ENCODE peak calls at places on chromosomes 3 and 15, in ten cellular contexts. One of them, this sample, is unnamed.

GRCh38 chr3:180409170-180409569 is 192.8 kb upstream of the TTC14 start:
- DNase-seq in astrocyte of the spinal cord: no peak
- DNase-seq in breast epithelium: no peak
- DNase-seq in D721Med: no peak
- DNase-seq in brain microvascular endothelial cell: no peak
- DNase-seq in bronchial epithelial cell: peak
- DNase-seq in endothelial cell: no peak
- DNase-seq in natural killer cell: no peak
- DNase-seq in IMR-90: no peak
- DNase-seq in lower lobe of right lung: no peak
- DNase-seq in this sample: no peak

GRCh38 chr15:34853001-34853758 is 57.8 kb upstream of the ACTC1 start:
- DNase-seq in endothelial cell: no peak
- DNase-seq in bronchial epithelial cell: peak
- DNase-seq in breast epithelium: no peak
- DNase-seq in natural killer cell: no peak
- DNase-seq in D721Med: no peak
- DNase-seq in IMR-90: peak
- DNase-seq in astrocyte of the spinal cord: peak
- DNase-seq in lower lobe of right lung: no peak
- DNase-seq in brain microvascular endothelial cell: no peak
- DNase-seq in this sample: no peak

GRCh38 chr3:152021951-152022461 is 148.6 kb downstream of the SUCNR1 start:
- DNase-seq in endothelial cell: no peak
- DNase-seq in breast epithelium: peak
- DNase-seq in lower lobe of right lung: peak
- DNase-seq in IMR-90: peak
- DNase-seq in D721Med: no peak
- DNase-seq in astrocyte of the spinal cord: peak
- DNase-seq in bronchial epithelial cell: peak
- DNase-seq in brain microvascular endothelial cell: peak
- DNase-seq in natural killer cell: no peak
- DNase-seq in this sample: no peak

GRCh38 chr3:141055536-141056445 is 4.6 kb downstream of the SPSB4 start:
- DNase-seq in endothelial cell: no peak
- DNase-seq in brain microvascular endothelial cell: no peak
- DNase-seq in D721Med: no peak
- DNase-seq in breast epithelium: no peak
- DNase-seq in astrocyte of the spinal cord: no peak
- DNase-seq in lower lobe of right lung: no peak
- DNase-seq in natural killer cell: no peak
- DNase-seq in IMR-90: no peak
- DNase-seq in bronchial epithelial cell: no peak
- DNase-seq in this sample: no peak

GRCh38 chr3:8529197-8529637 is 27.6 kb downstream of the LMCD1 start:
- DNase-seq in IMR-90: peak
- DNase-seq in astrocyte of the spinal cord: peak
- DNase-seq in bronchial epithelial cell: no peak
- DNase-seq in brain microvascular endothelial cell: peak
- DNase-seq in natural killer cell: no peak
- DNase-seq in lower lobe of right lung: no peak
- DNase-seq in endothelial cell: no peak
- DNase-seq in D721Med: no peak
- DNase-seq in breast epithelium: no peak
- DNase-seq in this sample: no peak

GRCh38 chr3:49028673-49029562 is at the start of gene IMPDH2:
- DNase-seq in lower lobe of right lung: peak
- DNase-seq in IMR-90: peak
- DNase-seq in D721Med: no peak
- DNase-seq in bronchial epithelial cell: peak
- DNase-seq in natural killer cell: peak
- DNase-seq in brain microvascular endothelial cell: peak
- DNase-seq in breast epithelium: peak
- DNase-seq in astrocyte of the spinal cord: peak
- DNase-seq in endothelial cell: peak
- DNase-seq in this sample: peak

GRCh38 chr3:54874816-54875556 is 52.9 kb downstream of the LRTM1 start:
- DNase-seq in astrocyte of the spinal cord: no peak
- DNase-seq in brain microvascular endothelial cell: no peak
- DNase-seq in lower lobe of right lung: no peak
- DNase-seq in bronchial epithelial cell: no peak
- DNase-seq in breast epithelium: no peak
- DNase-seq in IMR-90: no peak
- DNase-seq in natural killer cell: no peak
- DNase-seq in endothelial cell: no peak
- DNase-seq in D721Med: no peak
- DNase-seq in this sample: no peak

GRCh38 chr3:157755254-157755653 is 252.0 kb upstream of the VEPH1 start:
- DNase-seq in D721Med: no peak
- DNase-seq in bronchial epithelial cell: no peak
- DNase-seq in endothelial cell: no peak
- DNase-seq in lower lobe of right lung: no peak
- DNase-seq in breast epithelium: no peak
- DNase-seq in brain microvascular endothelial cell: no peak
- DNase-seq in natural killer cell: no peak
- DNase-seq in astrocyte of the spinal cord: no peak
- DNase-seq in IMR-90: no peak
- DNase-seq in this sample: no peak

GRCh38 chr15:62392411-62392810 is 227.3 kb upstream of the C2CD4B start:
- DNase-seq in lower lobe of right lung: no peak
- DNase-seq in brain microvascular endothelial cell: peak
- DNase-seq in natural killer cell: no peak
- DNase-seq in bronchial epithelial cell: no peak
- DNase-seq in breast epithelium: no peak
- DNase-seq in D721Med: no peak
- DNase-seq in astrocyte of the spinal cord: peak
- DNase-seq in endothelial cell: peak
- DNase-seq in IMR-90: peak
- DNase-seq in this sample: no peak

GRCh38 chr3:123508176-123508575 is 59.3 kb upstream of the ADCY5 start:
- DNase-seq in endothelial cell: no peak
- DNase-seq in breast epithelium: no peak
- DNase-seq in lower lobe of right lung: no peak
- DNase-seq in natural killer cell: no peak
- DNase-seq in IMR-90: no peak
- DNase-seq in brain microvascular endothelial cell: no peak
- DNase-seq in bronchial epithelial cell: no peak
- DNase-seq in D721Med: no peak
- DNase-seq in astrocyte of the spinal cord: no peak
- DNase-seq in this sample: no peak

GRCh38 chr3:150763841-150764483 is 993 bp upstream of the SIAH2 start:
- DNase-seq in natural killer cell: peak
- DNase-seq in IMR-90: peak
- DNase-seq in endothelial cell: peak
- DNase-seq in astrocyte of the spinal cord: no peak
- DNase-seq in lower lobe of right lung: peak
- DNase-seq in brain microvascular endothelial cell: no peak
- DNase-seq in D721Med: no peak
- DNase-seq in bronchial epithelial cell: peak
- DNase-seq in breast epithelium: peak
- DNase-seq in this sample: no peak

GRCh38 chr15:52658955-52659354 is 20.2 kb downstream of the ATOSA start:
- DNase-seq in IMR-90: no peak
- DNase-seq in breast epithelium: no peak
- DNase-seq in D721Med: no peak
- DNase-seq in endothelial cell: no peak
- DNase-seq in brain microvascular endothelial cell: no peak
- DNase-seq in astrocyte of the spinal cord: no peak
- DNase-seq in lower lobe of right lung: no peak
- DNase-seq in bronchial epithelial cell: peak
- DNase-seq in natural killer cell: no peak
- DNase-seq in this sample: no peak

GRCh38 chr3:45978348-45978747 is 17.3 kb downstream of the FYCO1 start:
- DNase-seq in bronchial epithelial cell: peak
- DNase-seq in natural killer cell: no peak
- DNase-seq in endothelial cell: no peak
- DNase-seq in lower lobe of right lung: peak
- DNase-seq in brain microvascular endothelial cell: no peak
- DNase-seq in breast epithelium: peak
- DNase-seq in IMR-90: no peak
- DNase-seq in astrocyte of the spinal cord: no peak
- DNase-seq in D721Med: no peak
- DNase-seq in this sample: no peak

GRCh38 chr15:25180606-25181289 is 226.0 kb downstream of the SNRPN start:
- DNase-seq in natural killer cell: peak
- DNase-seq in brain microvascular endothelial cell: no peak
- DNase-seq in IMR-90: no peak
- DNase-seq in endothelial cell: no peak
- DNase-seq in D721Med: peak
- DNase-seq in breast epithelium: peak
- DNase-seq in astrocyte of the spinal cord: no peak
- DNase-seq in lower lobe of right lung: peak
- DNase-seq in bronchial epithelial cell: no peak
- DNase-seq in this sample: peak

GRCh38 chr3:158050461-158050860 is 55.8 kb downstream of the SHOX2 start:
- DNase-seq in natural killer cell: no peak
- DNase-seq in astrocyte of the spinal cord: no peak
- DNase-seq in D721Med: no peak
- DNase-seq in IMR-90: no peak
- DNase-seq in lower lobe of right lung: no peak
- DNase-seq in breast epithelium: no peak
- DNase-seq in bronchial epithelial cell: no peak
- DNase-seq in endothelial cell: no peak
- DNase-seq in brain microvascular endothelial cell: peak
- DNase-seq in this sample: no peak

GRCh38 chr15:75928680-75929608 is 25.3 kb downstream of the FBXO22 start:
- DNase-seq in bronchial epithelial cell: peak
- DNase-seq in D721Med: no peak
- DNase-seq in breast epithelium: no peak
- DNase-seq in lower lobe of right lung: no peak
- DNase-seq in brain microvascular endothelial cell: peak
- DNase-seq in endothelial cell: peak
- DNase-seq in IMR-90: peak
- DNase-seq in natural killer cell: no peak
- DNase-seq in astrocyte of the spinal cord: peak
- DNase-seq in this sample: no peak
- TF ChIP-seq CTCF in bronchial epithelial cell: peak
- TF ChIP-seq CTCF in D721Med: peak
- TF ChIP-seq CTCF in breast epithelium: no peak
- TF ChIP-seq CTCF in lower lobe of right lung: no peak
- TF ChIP-seq CTCF in brain microvascular endothelial cell: peak
- TF ChIP-seq CTCF in endothelial cell: peak
- TF ChIP-seq CTCF in IMR-90: peak
- TF ChIP-seq CTCF in natural killer cell: peak
- TF ChIP-seq CTCF in astrocyte of the spinal cord: peak
- TF ChIP-seq CTCF in this sample: peak

GRCh38 chr15:77419050-77419835 is 661 bp downstream of the PEAK1 start:
- DNase-seq in IMR-90: peak
- DNase-seq in bronchial epithelial cell: no peak
- DNase-seq in breast epithelium: peak
- DNase-seq in D721Med: peak
- DNase-seq in brain microvascular endothelial cell: peak
- DNase-seq in lower lobe of right lung: peak
- DNase-seq in astrocyte of the spinal cord: peak
- DNase-seq in endothelial cell: peak
- DNase-seq in natural killer cell: peak
- DNase-seq in this sample: peak
- TF ChIP-seq CTCF in IMR-90: no peak
- TF ChIP-seq CTCF in bronchial epithelial cell: peak
- TF ChIP-seq CTCF in breast epithelium: no peak
- TF ChIP-seq CTCF in D721Med: peak
- TF ChIP-seq CTCF in brain microvascular endothelial cell: peak
- TF ChIP-seq CTCF in lower lobe of right lung: peak
- TF ChIP-seq CTCF in astrocyte of the spinal cord: peak
- TF ChIP-seq CTCF in endothelial cell: no peak
- TF ChIP-seq CTCF in natural killer cell: no peak
- TF ChIP-seq CTCF in this sample: no peak

GRCh38 chr3:175266993-175267960 is 408.1 kb downstream of the NAALADL2 start:
- DNase-seq in brain microvascular endothelial cell: peak
- DNase-seq in D721Med: no peak
- DNase-seq in lower lobe of right lung: no peak
- DNase-seq in breast epithelium: no peak
- DNase-seq in natural killer cell: no peak
- DNase-seq in astrocyte of the spinal cord: peak
- DNase-seq in endothelial cell: no peak
- DNase-seq in IMR-90: peak
- DNase-seq in bronchial epithelial cell: peak
- DNase-seq in this sample: no peak

GRCh38 chr3:175273573-175273972 is 414.4 kb downstream of the NAALADL2 start:
- DNase-seq in D721Med: no peak
- DNase-seq in natural killer cell: no peak
- DNase-seq in IMR-90: no peak
- DNase-seq in lower lobe of right lung: no peak
- DNase-seq in astrocyte of the spinal cord: no peak
- DNase-seq in endothelial cell: no peak
- DNase-seq in breast epithelium: no peak
- DNase-seq in brain microvascular endothelial cell: no peak
- DNase-seq in bronchial epithelial cell: no peak
- DNase-seq in this sample: no peak

GRCh38 chr3:175266478-175266877 is 407.3 kb downstream of the NAALADL2 start:
- DNase-seq in astrocyte of the spinal cord: peak
- DNase-seq in IMR-90: peak
- DNase-seq in D721Med: no peak
- DNase-seq in natural killer cell: no peak
- DNase-seq in endothelial cell: no peak
- DNase-seq in lower lobe of right lung: no peak
- DNase-seq in brain microvascular endothelial cell: no peak
- DNase-seq in breast epithelium: no peak
- DNase-seq in bronchial epithelial cell: peak
- DNase-seq in this sample: no peak

GRCh38 chr3:175270199-175270837 is 411.2 kb downstream of the NAALADL2 start:
- DNase-seq in lower lobe of right lung: no peak
- DNase-seq in natural killer cell: no peak
- DNase-seq in breast epithelium: no peak
- DNase-seq in astrocyte of the spinal cord: peak
- DNase-seq in bronchial epithelial cell: no peak
- DNase-seq in brain microvascular endothelial cell: no peak
- DNase-seq in D721Med: no peak
- DNase-seq in IMR-90: peak
- DNase-seq in endothelial cell: no peak
- DNase-seq in this sample: no peak

DNA sequence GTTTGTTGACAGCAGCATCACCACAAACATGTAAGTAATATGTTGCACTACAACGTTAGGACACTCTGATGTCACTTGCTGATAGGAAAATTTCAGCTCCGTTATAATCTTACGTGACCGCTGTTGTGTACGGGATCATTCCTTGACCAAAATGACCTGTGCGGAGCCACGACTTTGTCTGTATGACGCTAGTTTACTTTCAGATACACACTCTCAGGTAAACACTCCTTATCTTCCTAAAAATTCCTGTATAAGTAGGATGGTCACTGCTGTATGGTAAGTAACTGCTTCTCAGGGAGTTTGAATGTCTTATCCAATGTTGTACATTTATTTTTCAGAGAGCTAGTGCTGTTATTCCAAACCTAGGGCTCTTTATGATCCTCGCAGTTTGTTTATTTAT is 410.3 kb downstream of the NAALADL2 start:
- DNase-seq in brain microvascular endothelial cell: no peak
- DNase-seq in endothelial cell: no peak
- DNase-seq in D721Med: no peak
- DNase-seq in breast epithelium: no peak
- DNase-seq in bronchial epithelial cell: no peak
- DNase-seq in lower lobe of right lung: no peak
- DNase-seq in IMR-90: no peak
- DNase-seq in astrocyte of the spinal cord: no peak
- DNase-seq in natural killer cell: no peak
- DNase-seq in this sample: no peak
- TF ChIP-seq CTCF in brain microvascular endothelial cell: no peak
- TF ChIP-seq CTCF in endothelial cell: no peak
- TF ChIP-seq CTCF in D721Med: no peak
- TF ChIP-seq CTCF in breast epithelium: no peak
- TF ChIP-seq CTCF in bronchial epithelial cell: no peak
- TF ChIP-seq CTCF in lower lobe of right lung: no peak
- TF ChIP-seq CTCF in IMR-90: no peak
- TF ChIP-seq CTCF in astrocyte of the spinal cord: no peak
- TF ChIP-seq CTCF in natural killer cell: no peak
- TF ChIP-seq CTCF in this sample: no peak

GRCh38 chr15:40873625-40874561 is at the start of gene RHOV:
- DNase-seq in endothelial cell: peak
- DNase-seq in IMR-90: peak
- DNase-seq in lower lobe of right lung: peak
- DNase-seq in astrocyte of the spinal cord: peak
- DNase-seq in natural killer cell: peak
- DNase-seq in bronchial epithelial cell: peak
- DNase-seq in brain microvascular endothelial cell: peak
- DNase-seq in D721Med: peak
- DNase-seq in breast epithelium: peak
- DNase-seq in this sample: peak
- TF ChIP-seq CTCF in endothelial cell: no peak
- TF ChIP-seq CTCF in IMR-90: peak
- TF ChIP-seq CTCF in lower lobe of right lung: peak
- TF ChIP-seq CTCF in astrocyte of the spinal cord: peak
- TF ChIP-seq CTCF in natural killer cell: no peak
- TF ChIP-seq CTCF in bronchial epithelial cell: peak
- TF ChIP-seq CTCF in brain microvascular endothelial cell: peak
- TF ChIP-seq CTCF in D721Med: peak
- TF ChIP-seq CTCF in breast epithelium: no peak
- TF ChIP-seq CTCF in this sample: peak